ENCODE peak calls at places on chromosomes 1 and 21, in eight cellular contexts. One of them, this sample, is unnamed.

GRCh38 chr1:87279201-87279860 is 49.3 kb upstream of the LMO4 start:
- DNase-seq in DND-41: no peak
- DNase-seq in fibroblast of mammary gland: peak; percentile 81
- DNase-seq in astrocyte: peak; percentile 55
- DNase-seq in neural crest cell: no peak
- DNase-seq in brain microvascular endothelial cell: peak; percentile 31
- DNase-seq in OCI-LY7: no peak
- DNase-seq in esophagus muscularis mucosa: no peak
- DNase-seq in this sample: no peak

GRCh38 chr1:187013582-187014200 is 184.9 kb downstream of the PLA2G4A start:
- DNase-seq in DND-41: no peak
- DNase-seq in fibroblast of mammary gland: no peak
- DNase-seq in astrocyte: no peak
- DNase-seq in neural crest cell: no peak
- DNase-seq in brain microvascular endothelial cell: peak; percentile 63
- DNase-seq in OCI-LY7: no peak
- DNase-seq in esophagus muscularis mucosa: no peak
- DNase-seq in this sample: no peak

GRCh38 chr1:228750915-228751314 is 15.6 kb downstream of the RHOU start:
- DNase-seq in DND-41: no peak
- DNase-seq in fibroblast of mammary gland: no peak
- DNase-seq in astrocyte: no peak
- DNase-seq in neural crest cell: no peak
- DNase-seq in brain microvascular endothelial cell: no peak
- DNase-seq in OCI-LY7: no peak
- DNase-seq in esophagus muscularis mucosa: no peak
- DNase-seq in this sample: no peak

GRCh38 chr1:59605184-59605583 is 209.6 kb upstream of the HOOK1 start:
- DNase-seq in DND-41: no peak
- DNase-seq in fibroblast of mammary gland: no peak
- DNase-seq in astrocyte: no peak
- DNase-seq in neural crest cell: no peak
- DNase-seq in brain microvascular endothelial cell: no peak
- DNase-seq in OCI-LY7: no peak
- DNase-seq in esophagus muscularis mucosa: no peak
- DNase-seq in this sample: no peak

GRCh38 chr1:159857889-159858288 is 4.6 kb downstream of the VSIG8 start:
- DNase-seq in DND-41: no peak
- DNase-seq in fibroblast of mammary gland: no peak
- DNase-seq in astrocyte: no peak
- DNase-seq in neural crest cell: no peak
- DNase-seq in brain microvascular endothelial cell: no peak
- DNase-seq in OCI-LY7: no peak
- DNase-seq in esophagus muscularis mucosa: no peak
- DNase-seq in this sample: no peak

GRCh38 chr1:200888349-200888838 is 6.3 kb upstream of the INAVA start:
- DNase-seq in DND-41: peak; percentile 91
- DNase-seq in fibroblast of mammary gland: no peak
- DNase-seq in astrocyte: no peak
- DNase-seq in neural crest cell: no peak
- DNase-seq in brain microvascular endothelial cell: no peak
- DNase-seq in OCI-LY7: peak; percentile 43
- DNase-seq in esophagus muscularis mucosa: no peak
- DNase-seq in this sample: peak; percentile 86

GRCh38 chr1:201221201-201221846 is 30.7 kb downstream of the IGFN1 start:
- DNase-seq in DND-41: no peak
- DNase-seq in fibroblast of mammary gland: no peak
- DNase-seq in astrocyte: no peak
- DNase-seq in neural crest cell: no peak
- DNase-seq in brain microvascular endothelial cell: no peak
- DNase-seq in OCI-LY7: no peak
- DNase-seq in esophagus muscularis mucosa: peak; percentile 72
- DNase-seq in this sample: no peak

GRCh38 chr1:246117066-246117791 is 389.9 kb downstream of the SMYD3 start:
- DNase-seq in DND-41: peak; percentile 23
- DNase-seq in fibroblast of mammary gland: peak; percentile 62
- DNase-seq in astrocyte: peak; percentile 35
- DNase-seq in neural crest cell: no peak
- DNase-seq in brain microvascular endothelial cell: peak; percentile 47
- DNase-seq in OCI-LY7: peak; percentile 21
- DNase-seq in esophagus muscularis mucosa: no peak
- DNase-seq in this sample: peak; percentile 55

GRCh38 chr1:54054438-54054749 is 986 bp downstream of the TCEANC2 start:
- DNase-seq in DND-41: no peak
- DNase-seq in fibroblast of mammary gland: no peak
- DNase-seq in astrocyte: no peak
- DNase-seq in neural crest cell: no peak
- DNase-seq in brain microvascular endothelial cell: no peak
- DNase-seq in OCI-LY7: peak; percentile 41
- DNase-seq in esophagus muscularis mucosa: no peak
- DNase-seq in this sample: peak; percentile 14

GRCh38 chr1:182863940-182864339 is 24.8 kb downstream of the DHX9 start:
- DNase-seq in DND-41: no peak
- DNase-seq in fibroblast of mammary gland: no peak
- DNase-seq in astrocyte: no peak
- DNase-seq in neural crest cell: no peak
- DNase-seq in brain microvascular endothelial cell: no peak
- DNase-seq in OCI-LY7: no peak
- DNase-seq in esophagus muscularis mucosa: no peak
- DNase-seq in this sample: no peak

GRCh38 chr21:34865922-34866271 is 183.2 kb downstream of the RUNX1 start:
- DNase-seq in DND-41: no peak
- DNase-seq in fibroblast of mammary gland: no peak
- DNase-seq in astrocyte: no peak
- DNase-seq in neural crest cell: no peak
- DNase-seq in brain microvascular endothelial cell: no peak
- DNase-seq in OCI-LY7: peak; percentile 73
- DNase-seq in esophagus muscularis mucosa: no peak
- DNase-seq in this sample: peak; percentile 54

GRCh38 chr1:84299536-84300260 is 1.8 kb upstream of the SAMD13 start:
- DNase-seq in DND-41: no peak
- DNase-seq in fibroblast of mammary gland: no peak
- DNase-seq in astrocyte: no peak
- DNase-seq in neural crest cell: no peak
- DNase-seq in brain microvascular endothelial cell: no peak
- DNase-seq in OCI-LY7: no peak
- DNase-seq in esophagus muscularis mucosa: no peak
- DNase-seq in this sample: no peak

GRCh38 chr1:31029031-31029430 is 36.5 kb downstream of the PUM1 start:
- DNase-seq in DND-41: no peak
- DNase-seq in fibroblast of mammary gland: peak; percentile 50
- DNase-seq in astrocyte: no peak
- DNase-seq in neural crest cell: no peak
- DNase-seq in brain microvascular endothelial cell: no peak
- DNase-seq in OCI-LY7: no peak
- DNase-seq in esophagus muscularis mucosa: no peak
- DNase-seq in this sample: no peak

GRCh38 chr1:48062353-48062752 is 65.2 kb upstream of the TRABD2B start:
- DNase-seq in DND-41: no peak
- DNase-seq in fibroblast of mammary gland: no peak
- DNase-seq in astrocyte: no peak
- DNase-seq in neural crest cell: no peak
- DNase-seq in brain microvascular endothelial cell: no peak
- DNase-seq in OCI-LY7: no peak
- DNase-seq in esophagus muscularis mucosa: no peak
- DNase-seq in this sample: no peak

GRCh38 chr1:21885236-21886037 is 51.7 kb downstream of the HSPG2 start:
- DNase-seq in DND-41: no peak
- DNase-seq in fibroblast of mammary gland: no peak
- DNase-seq in astrocyte: no peak
- DNase-seq in neural crest cell: no peak
- DNase-seq in brain microvascular endothelial cell: no peak
- DNase-seq in OCI-LY7: no peak
- DNase-seq in esophagus muscularis mucosa: no peak
- DNase-seq in this sample: no peak

GRCh38 chr1:6587261-6588005 is 7.6 kb downstream of the ZBTB48 start:
- DNase-seq in DND-41: no peak
- DNase-seq in fibroblast of mammary gland: no peak
- DNase-seq in astrocyte: no peak
- DNase-seq in neural crest cell: no peak
- DNase-seq in brain microvascular endothelial cell: no peak
- DNase-seq in OCI-LY7: peak; percentile 56
- DNase-seq in esophagus muscularis mucosa: no peak
- DNase-seq in this sample: no peak

GRCh38 chr1:196259291-196259690 is 348.9 kb downstream of the KCNT2 start:
- DNase-seq in DND-41: no peak
- DNase-seq in fibroblast of mammary gland: no peak
- DNase-seq in astrocyte: no peak
- DNase-seq in neural crest cell: no peak
- DNase-seq in brain microvascular endothelial cell: no peak
- DNase-seq in OCI-LY7: peak; percentile 65
- DNase-seq in esophagus muscularis mucosa: no peak
- DNase-seq in this sample: no peak

GRCh38 chr1:3111616-3112021 is 42.6 kb downstream of the PRDM16 start:
- DNase-seq in DND-41: no peak
- DNase-seq in fibroblast of mammary gland: no peak
- DNase-seq in astrocyte: no peak
- DNase-seq in neural crest cell: no peak
- DNase-seq in brain microvascular endothelial cell: no peak
- DNase-seq in OCI-LY7: no peak
- DNase-seq in esophagus muscularis mucosa: no peak
- DNase-seq in this sample: no peak

GRCh38 chr1:38045431-38046332 is 911 bp downstream of the POU3F1 start:
- DNase-seq in DND-41: no peak
- DNase-seq in fibroblast of mammary gland: no peak
- DNase-seq in astrocyte: no peak
- DNase-seq in neural crest cell: no peak
- DNase-seq in brain microvascular endothelial cell: no peak
- DNase-seq in OCI-LY7: no peak
- DNase-seq in esophagus muscularis mucosa: no peak
- DNase-seq in this sample: no peak

GRCh38 chr1:219732814-219733491 is 120.0 kb upstream of the ZC3H11B start:
- DNase-seq in DND-41: no peak
- DNase-seq in fibroblast of mammary gland: peak; percentile 4
- DNase-seq in astrocyte: no peak
- DNase-seq in neural crest cell: no peak
- DNase-seq in brain microvascular endothelial cell: no peak
- DNase-seq in OCI-LY7: no peak
- DNase-seq in esophagus muscularis mucosa: no peak
- DNase-seq in this sample: no peak

GRCh38 chr1:62508187-62508758 is 71.4 kb downstream of the USP1 start:
- DNase-seq in DND-41: peak; percentile 21
- DNase-seq in fibroblast of mammary gland: peak; percentile 67
- DNase-seq in astrocyte: peak; percentile 26
- DNase-seq in neural crest cell: no peak
- DNase-seq in brain microvascular endothelial cell: peak; percentile 59
- DNase-seq in OCI-LY7: peak; percentile 42
- DNase-seq in esophagus muscularis mucosa: no peak
- DNase-seq in this sample: peak; percentile 8

GRCh38 chr21:45883090-45883489 is 98.5 kb upstream of the COL6A1 start:
- DNase-seq in DND-41: no peak
- DNase-seq in fibroblast of mammary gland: peak; percentile 14
- DNase-seq in astrocyte: no peak
- DNase-seq in neural crest cell: no peak
- DNase-seq in brain microvascular endothelial cell: no peak
- DNase-seq in OCI-LY7: no peak
- DNase-seq in esophagus muscularis mucosa: no peak
- DNase-seq in this sample: no peak

GRCh38 chr1:228416217-228416971 is at the start of gene TRIM17:
- DNase-seq in DND-41: no peak
- DNase-seq in fibroblast of mammary gland: no peak
- DNase-seq in astrocyte: no peak
- DNase-seq in neural crest cell: peak; percentile 59
- DNase-seq in brain microvascular endothelial cell: no peak
- DNase-seq in OCI-LY7: no peak
- DNase-seq in esophagus muscularis mucosa: no peak
- DNase-seq in this sample: peak; percentile 60

DNA sequence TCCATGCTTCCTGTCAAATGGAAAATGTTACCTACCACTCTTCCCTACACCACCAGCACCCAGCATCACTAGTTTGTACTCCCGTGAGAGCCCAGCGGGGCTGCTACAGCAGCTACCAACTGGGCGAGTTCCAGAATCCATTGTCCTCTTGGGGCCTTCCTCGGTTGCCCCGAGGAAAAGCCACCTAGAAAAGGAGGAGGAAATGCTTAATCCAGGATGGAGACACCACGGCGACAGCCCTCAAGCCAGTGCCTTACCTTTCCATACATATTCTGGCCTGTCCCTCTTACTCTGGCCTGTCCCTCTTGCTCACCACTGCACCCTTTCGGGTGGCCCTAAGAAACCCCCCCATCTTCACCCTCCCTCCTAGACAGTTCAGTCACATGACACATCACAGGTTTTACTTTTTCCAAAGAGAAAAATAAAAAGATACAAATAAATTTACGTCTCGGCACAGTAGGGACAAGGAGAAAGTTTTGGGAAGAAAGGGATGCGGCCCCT is 478 bp downstream of the RIT1 start:
- DNase-seq in DND-41: peak; percentile 23
- DNase-seq in fibroblast of mammary gland: peak; percentile 37
- DNase-seq in astrocyte: peak; percentile 37
- DNase-seq in neural crest cell: peak; percentile 8
- DNase-seq in brain microvascular endothelial cell: peak; percentile 24
- DNase-seq in OCI-LY7: peak; percentile 31
- DNase-seq in esophagus muscularis mucosa: no peak
- DNase-seq in this sample: peak; percentile 27
- TF ChIP-seq CTCF in DND-41: no peak
- TF ChIP-seq CTCF in fibroblast of mammary gland: no peak
- TF ChIP-seq CTCF in astrocyte: no peak
- TF ChIP-seq CTCF in neural crest cell: no peak
- TF ChIP-seq CTCF in brain microvascular endothelial cell: peak; percentile 21
- TF ChIP-seq CTCF in OCI-LY7: peak; percentile 34
- TF ChIP-seq CTCF in esophagus muscularis mucosa: no peak
- TF ChIP-seq CTCF in this sample: no peak

DNA sequence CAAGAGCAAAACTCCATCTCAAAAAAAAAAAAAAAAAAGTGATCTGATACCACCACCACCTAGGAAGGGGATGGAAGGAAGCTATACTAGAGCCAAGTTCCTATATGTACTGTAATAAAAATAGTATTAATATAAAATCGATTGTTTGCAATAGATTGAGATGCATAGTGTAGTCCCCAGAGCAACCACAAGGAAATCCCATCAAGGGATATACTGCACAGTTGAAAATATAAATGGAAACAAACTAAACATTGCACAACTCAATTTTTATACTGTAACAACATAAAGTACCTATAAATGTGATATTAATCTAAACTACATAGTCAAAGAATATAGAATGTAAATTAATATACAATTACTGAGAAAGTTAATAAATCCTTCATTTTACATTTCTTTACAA is 20.9 kb upstream of the PSMG1 start:
- DNase-seq in DND-41: no peak
- DNase-seq in fibroblast of mammary gland: no peak
- DNase-seq in astrocyte: no peak
- DNase-seq in neural crest cell: no peak
- DNase-seq in brain microvascular endothelial cell: no peak
- DNase-seq in OCI-LY7: no peak
- DNase-seq in esophagus muscularis mucosa: no peak
- DNase-seq in this sample: no peak
- TF ChIP-seq CTCF in DND-41: no peak
- TF ChIP-seq CTCF in fibroblast of mammary gland: peak; percentile 29
- TF ChIP-seq CTCF in astrocyte: peak; percentile 11
- TF ChIP-seq CTCF in neural crest cell: peak; percentile 53
- TF ChIP-seq CTCF in brain microvascular endothelial cell: peak; percentile 7
- TF ChIP-seq CTCF in OCI-LY7: no peak
- TF ChIP-seq CTCF in esophagus muscularis mucosa: peak; percentile 40
- TF ChIP-seq CTCF in this sample: peak; percentile 41

GRCh38 chr1:203713125-203713524 is 51.9 kb upstream of the LAX1 start:
- DNase-seq in DND-41: no peak
- DNase-seq in fibroblast of mammary gland: no peak
- DNase-seq in astrocyte: no peak
- DNase-seq in neural crest cell: no peak
- DNase-seq in brain microvascular endothelial cell: no peak
- DNase-seq in OCI-LY7: no peak
- DNase-seq in esophagus muscularis mucosa: no peak
- DNase-seq in this sample: no peak
- TF ChIP-seq CTCF in DND-41: no peak
- TF ChIP-seq CTCF in fibroblast of mammary gland: no peak
- TF ChIP-seq CTCF in astrocyte: no peak
- TF ChIP-seq CTCF in neural crest cell: no peak
- TF ChIP-seq CTCF in brain microvascular endothelial cell: no peak
- TF ChIP-seq CTCF in OCI-LY7: no peak
- TF ChIP-seq CTCF in esophagus muscularis mucosa: no peak
- TF ChIP-seq CTCF in this sample: no peak

GRCh38 chr1:70963374-70963773 is 84.2 kb downstream of the PTGER3 start:
- DNase-seq in DND-41: no peak
- DNase-seq in fibroblast of mammary gland: no peak
- DNase-seq in astrocyte: no peak
- DNase-seq in neural crest cell: no peak
- DNase-seq in brain microvascular endothelial cell: no peak
- DNase-seq in OCI-LY7: no peak
- DNase-seq in esophagus muscularis mucosa: no peak
- DNase-seq in this sample: no peak
- TF ChIP-seq CTCF in DND-41: peak; percentile 8
- TF ChIP-seq CTCF in fibroblast of mammary gland: no peak
- TF ChIP-seq CTCF in astrocyte: no peak
- TF ChIP-seq CTCF in neural crest cell: no peak
- TF ChIP-seq CTCF in brain microvascular endothelial cell: no peak
- TF ChIP-seq CTCF in OCI-LY7: no peak
- TF ChIP-seq CTCF in esophagus muscularis mucosa: no peak
- TF ChIP-seq CTCF in this sample: no peak